ENCODE peak calls at places on chromosomes 6 and 20, in six cellular contexts. O, C, W, I, D and Z are unnamed samples.

GRCh38 chr6:56684342-56685101 is 41.8 kb upstream of the DST start:
- DNase-seq in D (no peak), O (no peak), I (no peak), W (no peak), C (no peak), Z (no peak)

GRCh38 chr20:24814556-24815195 is 134.4 kb upstream of the CST7 start:
- DNase-seq in I (no peak), D (no peak), O (no peak), W (no peak), C (no peak), Z (no peak)

GRCh38 chr6:32178547-32179440 is 589 bp downstream of the RNF5 start:
- DNase-seq in C (no peak), I (no peak), W (no peak), D (peak), O (no peak), Z (no peak)

GRCh38 chr6:19838442-19839236 is 1.5 kb downstream of the ID4 start:
- DNase-seq in O (no peak), C (no peak), D (peak), I (peak), W (peak), Z (no peak)

GRCh38 chr6:170032706-170033309 is 258.1 kb downstream of the DLL1 start:
- DNase-seq in O (no peak), I (no peak), D (no peak), W (no peak), C (no peak), Z (no peak)

GRCh38 chr20:19699132-19699971 is 58.7 kb upstream of the RIN2 start:
- DNase-seq in C (no peak), D (peak), O (no peak), I (no peak), W (peak), Z (no peak)

GRCh38 chr20:20085071-20085470 is 32.7 kb downstream of the CFAP61 start:
- DNase-seq in C (peak), D (no peak), O (no peak), W (no peak), I (no peak), Z (no peak)

GRCh38 chr20:60255866-60256265 is 297.6 kb downstream of the CDH26 start:
- DNase-seq in O (no peak), W (no peak), I (no peak), C (no peak), D (no peak), Z (no peak)

GRCh38 chr6:133707456-133707855 is 181.5 kb upstream of the TCF21 start:
- DNase-seq in D (no peak), O (no peak), I (no peak), C (no peak), W (peak), Z (peak)

GRCh38 chr20:17036546-17036945 is 190.3 kb upstream of the PCSK2 start:
- DNase-seq in O (no peak), W (no peak), I (no peak), C (no peak), D (peak), Z (no peak)

GRCh38 chr20:41375846-41376245 is 9.2 kb upstream of the EMILIN3 start:
- DNase-seq in O (no peak), W (no peak), D (no peak), I (no peak), C (no peak), Z (no peak)

GRCh38 chr6:4994741-4995140 is 9.1 kb downstream of the RPP40 start:
- DNase-seq in W (no peak), D (no peak), C (no peak), O (no peak), I (no peak), Z (no peak)

GRCh38 chr6:160999508-160999907 is 7.9 kb downstream of the MAP3K4 start:
- DNase-seq in I (no peak), C (no peak), W (no peak), O (no peak), D (no peak), Z (no peak)

GRCh38 chr6:39189915-39190544 is 39.2 kb downstream of the KCNK5 start:
- DNase-seq in I (peak), D (peak), O (no peak), C (peak), W (peak), Z (no peak)

GRCh38 chr20:51087306-51087705 is 64.4 kb upstream of the KCNG1 start:
- DNase-seq in W (no peak), O (no peak), C (no peak), D (peak), I (no peak), Z (no peak)

GRCh38 chr20:31811796-31812728 is 7.1 kb upstream of the MYLK2 start:
- DNase-seq in I (no peak), C (peak), O (no peak), W (peak), D (no peak), Z (peak)

GRCh38 chr6:63527658-63528514 is 44.4 kb upstream of the LOC128125822 start:
- DNase-seq in W (peak), D (peak), O (no peak), C (no peak), I (no peak), Z (peak)

GRCh38 chr6:15948930-15949900 is 179.7 kb upstream of the MYLIP start:
- DNase-seq in W (peak), D (peak), O (no peak), C (no peak), I (no peak), Z (no peak)

GRCh38 chr6:93677297-93677965 is 258.1 kb upstream of the EPHA7 start:
- DNase-seq in W (peak), O (no peak), D (no peak), C (no peak), I (no peak), Z (peak)

GRCh38 chr6:38572186-38572813 is 67.4 kb downstream of the BTBD9 start:
- DNase-seq in C (no peak), I (peak), D (no peak), W (no peak), O (no peak), Z (no peak)

GRCh38 chr6:77979204-77979603 is 326.4 kb downstream of the MEI4 start:
- DNase-seq in I (no peak), D (no peak), W (no peak), C (no peak), O (no peak), Z (no peak)

GRCh38 chr6:55108469-55109130 is 65.7 kb upstream of the HCRTR2 start:
- DNase-seq in I (no peak), W (no peak), D (no peak), C (no peak), O (no peak), Z (no peak)

GRCh38 chr6:139970591-139970991 is 596.1 kb upstream of the CITED2 start:
- DNase-seq in W (peak), I (no peak), O (no peak), D (no peak), C (no peak), Z (no peak)

GRCh38 chr20:29743101-29743931 is 1514.1 kb upstream of the DEFB115 start:
- DNase-seq in D (no peak), C (no peak), O (no peak), W (no peak), I (no peak), Z (no peak)

GRCh38 chr6:89464295-89464694 is 31.3 kb downstream of the ANKRD6 start:
- DNase-seq in I (no peak), C (no peak), D (no peak), O (no peak), W (no peak), Z (no peak)

GRCh38 chr6:7106215-7106751 is 1.5 kb upstream of the RREB1 start:
- DNase-seq in I (no peak), W (peak), C (no peak), O (no peak), D (peak), Z (no peak)

GRCh38 chr6:3356056-3356823 is 97.5 kb downstream of the PSMG4 start:
- DNase-seq in D (peak), I (peak), C (peak), O (peak), W (peak), Z (no peak)

GRCh38 chr6:137155830-137156229 is 17.6 kb downstream of the IL22RA2 start:
- DNase-seq in W (peak), O (no peak), D (no peak), I (peak), C (no peak), Z (peak)

GRCh38 chr6:106082735-106083398 is 3.3 kb upstream of the PRDM1 start:
- DNase-seq in O (no peak), C (no peak), D (no peak), I (no peak), W (no peak), Z (peak)

GRCh38 chr20:38180781-38181180 is 15.7 kb upstream of the TGM2 start:
- DNase-seq in W (no peak), O (no peak), I (no peak), D (no peak), C (no peak), Z (no peak)

GRCh38 chr6:3209114-3210023 is 18.1 kb downstream of the TUBB2B start:
- DNase-seq in C (peak), W (peak), D (peak), O (no peak), I (peak), Z (peak)

GRCh38 chr20:52190437-52191131 is 995 bp downstream of the ZFP64 start:
- DNase-seq in C (peak), I (peak), W (peak), O (no peak), D (peak), Z (no peak)

GRCh38 chr6:90530882-90531281 is 56.0 kb downstream of the MAP3K7 start:
- DNase-seq in O (no peak), C (no peak), I (no peak), W (no peak), D (no peak), Z (no peak)

GRCh38 chr20:17965042-17965697 is 3.4 kb downstream of the SNX5 start:
- DNase-seq in W (peak), I (no peak), C (no peak), O (no peak), D (no peak), Z (no peak)

GRCh38 chr6:27834879-27835549 is 77.2 kb downstream of the OR2B2 start:
- DNase-seq in I (peak), W (no peak), C (no peak), O (no peak), D (no peak), Z (no peak)

GRCh38 chr6:27836783-27837635 is 75.2 kb downstream of the OR2B2 start:
- DNase-seq in W (peak), C (no peak), D (peak), O (no peak), I (peak), Z (peak)

GRCh38 chr6:27837636-27838512 is 74.3 kb downstream of the OR2B2 start:
- DNase-seq in O (peak), W (peak), D (peak), C (peak), I (peak), Z (peak)

GRCh38 chr6:27834384-27834783 is 77.8 kb downstream of the OR2B2 start:
- DNase-seq in C (no peak), I (no peak), D (no peak), W (no peak), O (no peak), Z (no peak)

DNA sequence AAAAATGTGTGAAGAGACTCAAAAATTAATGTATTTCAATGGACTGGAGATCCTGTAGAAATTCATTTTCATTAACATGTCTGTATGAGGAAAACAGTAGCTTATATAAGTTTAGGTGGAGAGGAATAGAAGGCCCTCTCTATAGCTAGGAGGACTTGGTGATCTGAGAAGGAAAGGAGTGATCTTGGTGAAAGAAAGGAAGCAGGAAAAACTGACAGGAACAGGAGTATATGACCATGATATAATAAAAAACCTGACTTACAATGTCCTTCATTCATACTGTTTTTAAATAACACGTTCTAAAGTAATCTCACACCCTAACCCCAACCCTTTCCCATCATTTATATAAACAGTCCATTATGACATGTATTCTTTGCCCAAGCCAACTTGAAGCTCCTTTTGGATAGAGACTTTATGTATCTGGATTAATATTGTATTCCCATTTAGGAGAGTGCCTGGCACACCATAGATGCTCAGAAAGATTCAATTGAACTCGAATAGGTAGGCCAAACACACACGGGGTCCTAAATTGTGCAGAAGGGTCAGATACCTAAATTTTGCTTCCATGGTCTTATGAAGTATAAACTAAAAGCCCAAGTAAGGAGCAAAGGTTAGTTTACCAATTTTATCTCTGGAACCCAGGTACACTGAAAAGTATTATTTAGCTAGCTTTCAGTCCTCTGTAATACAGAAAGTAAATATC is 76.0 kb downstream of the OR2B2 start:
- DNase-seq in W (no peak), I (peak), O (no peak), D (no peak), C (no peak), Z (no peak)
- H3K4me3 ChIP-seq in W (peak), I (peak), O (peak), D (peak), C (peak), Z (peak)

GRCh38 chr6:13238640-13239216 is 89.6 kb downstream of the TBC1D7 start:
- DNase-seq in C (no peak), I (no peak), W (no peak), D (no peak), O (no peak), Z (no peak)
- H3K4me3 ChIP-seq in C (no peak), I (no peak), W (no peak), D (no peak), O (no peak), Z (no peak)

GRCh38 chr20:45019027-45019763 is 52.9 kb downstream of the STK4 start:
- DNase-seq in O (no peak), C (no peak), I (no peak), D (no peak), W (peak), Z (no peak)

GRCh38 chr20:45021626-45022025 is 55.3 kb downstream of the STK4 start:
- DNase-seq in I (no peak), D (no peak), C (no peak), O (no peak), W (no peak), Z (no peak)

GRCh38 chr20:45017859-45018258 is 51.5 kb downstream of the STK4 start:
- DNase-seq in I (no peak), C (no peak), D (no peak), O (no peak), W (peak), Z (no peak)

GRCh38 chr20:45019764-45020126 is 53.4 kb downstream of the STK4 start:
- DNase-seq in W (no peak), D (no peak), O (no peak), C (no peak), I (no peak), Z (no peak)

GRCh38 chr20:45020236-45020886 is 54.0 kb downstream of the STK4 start:
- DNase-seq in C (no peak), I (no peak), D (peak), O (no peak), W (no peak), Z (no peak)
- H3K4me3 ChIP-seq in C (no peak), I (no peak), D (no peak), O (no peak), W (no peak), Z (no peak)

GRCh38 chr20:9070304-9070703 is 1.4 kb downstream of the PLCB4 start:
- DNase-seq in I (no peak), W (no peak), D (no peak), C (no peak), O (no peak), Z (no peak)

GRCh38 chr20:9068896-9069663 is at the start of gene PLCB4:
- DNase-seq in I (no peak), C (peak), D (peak), O (peak), W (peak), Z (no peak)

GRCh38 chr20:9071976-9072726 is 3.3 kb downstream of the PLCB4 start:
- DNase-seq in W (no peak), C (no peak), I (no peak), D (no peak), O (no peak), Z (no peak)

GRCh38 chr20:9066196-9066595 is 2.7 kb upstream of the PLCB4 start:
- DNase-seq in D (no peak), I (no peak), O (no peak), W (no peak), C (no peak), Z (peak)

GRCh38 chr20:9068232-9068781 is 580 bp upstream of the PLCB4 start:
- DNase-seq in C (peak), O (no peak), W (peak), I (no peak), D (peak), Z (no peak)
- H3K4me3 ChIP-seq in C (peak), O (peak), W (peak), I (no peak), D (peak), Z (peak)

GRCh38 chr20:3082955-3083952 is 1.3 kb downstream of the AVP start:
- DNase-seq in D (no peak), I (no peak), W (no peak), C (no peak), O (no peak), Z (no peak)
- H3K4me3 ChIP-seq in D (no peak), I (no peak), W (no peak), C (peak), O (no peak), Z (no peak)